ENCODE peak calls at places on chromosomes 16 and 17, in ten cellular contexts. I is esophagus muscularis mucosa, C is Panc1, N is natural killer cell, X is psoas muscle, D is body of pancreas, M is neural progenitor cell, U is IMR-90, Y is AG09319, G is activated B cell treated with CpG ODN at 0.5 μM for 24 hours. J is an unnamed sample.

GRCh38 chr17:66555605-66556004 is 253.2 kb downstream of the PRKCA start:
- DNase-seq in M (no peak), G (no peak), U (no peak), C (no peak), X (no peak), I (no peak), D (no peak), Y (no peak), N (no peak), J (no peak)

GRCh38 chr16:87132361-87133014 is 184.7 kb downstream of the C16orf95 start:
- DNase-seq in M (peak), N (no peak), I (no peak), Y (peak), X (no peak), U (peak), C (no peak), D (no peak), G (no peak), J (no peak)

GRCh38 chr17:31408586-31408985 is 17.1 kb downstream of the RAB11FIP4 start:
- DNase-seq in U (no peak), G (no peak), Y (no peak), N (no peak), I (no peak), D (no peak), C (no peak), M (no peak), X (no peak), J (no peak)

GRCh38 chr17:33494156-33494555 is 201.1 kb upstream of the ASIC2 start:
- DNase-seq in M (no peak), D (no peak), I (no peak), U (no peak), G (no peak), X (no peak), C (no peak), N (no peak), Y (no peak), J (no peak)

GRCh38 chr17:64508683-64509082 is 1.9 kb downstream of the CEP95 start:
- DNase-seq in Y (no peak), D (no peak), X (no peak), I (no peak), M (no peak), N (no peak), G (no peak), C (no peak), U (no peak), J (no peak)

GRCh38 chr16:1366712-1367299 is 15.1 kb downstream of the GNPTG start:
- DNase-seq in M (no peak), C (no peak), D (no peak), Y (no peak), N (no peak), U (no peak), X (no peak), I (no peak), G (no peak), J (no peak)

GRCh38 chr17:7636192-7636591 is 6.3 kb downstream of the SHBG start:
- DNase-seq in I (no peak), X (no peak), D (no peak), C (no peak), G (no peak), U (no peak), N (no peak), Y (no peak), M (no peak), J (no peak)

GRCh38 chr17:43832168-43832975 is 574 bp downstream of the MPP3 start:
- DNase-seq in X (peak), I (no peak), N (no peak), C (no peak), Y (peak), G (no peak), M (peak), D (peak), U (peak), J (no peak)

GRCh38 chr16:3087243-3087791 is 11.8 kb downstream of the ZSCAN10 start:
- DNase-seq in X (no peak), N (no peak), U (no peak), G (no peak), C (no peak), M (peak), D (no peak), Y (no peak), I (no peak), J (no peak)

GRCh38 chr16:86241681-86242080 is 268.6 kb upstream of the FOXF1 start:
- DNase-seq in I (no peak), G (no peak), C (no peak), X (no peak), D (no peak), M (no peak), U (no peak), Y (no peak), N (no peak), J (no peak)

GRCh38 chr17:78899361-78900260 is 3.4 kb downstream of the CEP295NL start:
- DNase-seq in Y (no peak), X (no peak), U (no peak), D (peak), I (no peak), N (no peak), G (no peak), C (no peak), M (peak), J (no peak)

GRCh38 chr17:81302861-81303326 is 7.8 kb upstream of the SLC38A10 start:
- DNase-seq in C (no peak), X (peak), M (peak), U (no peak), N (no peak), D (no peak), I (no peak), Y (no peak), G (no peak), J (no peak)

GRCh38 chr16:86565644-86566511 is 751 bp upstream of the FOXC2 start:
- DNase-seq in M (peak), X (no peak), C (no peak), G (no peak), D (no peak), U (no peak), Y (no peak), N (no peak), I (no peak), J (no peak)

GRCh38 chr16:27526169-27526568 is 23.5 kb downstream of the GTF3C1 start:
- DNase-seq in Y (no peak), D (peak), U (no peak), M (no peak), G (no peak), C (no peak), X (peak), N (no peak), I (no peak), J (no peak)

GRCh38 chr17:15321556-15322250 is 19.7 kb downstream of the TEKT3 start:
- DNase-seq in I (peak), U (peak), G (no peak), M (no peak), Y (no peak), N (no peak), X (no peak), C (no peak), D (no peak), J (no peak)

GRCh38 chr16:73209190-73209589 is 161.3 kb upstream of the ZFHX3 start:
- DNase-seq in M (no peak), C (no peak), I (no peak), G (no peak), X (no peak), N (no peak), Y (no peak), U (no peak), D (no peak), J (no peak)

GRCh38 chr16:14545346-14545884 is 84.6 kb downstream of the PARN start:
- DNase-seq in N (no peak), D (no peak), U (no peak), X (no peak), Y (no peak), I (no peak), G (no peak), M (no peak), C (no peak), J (no peak)

GRCh38 chr16:88393034-88393433 is 10.3 kb downstream of the ZNF469 start:
- DNase-seq in N (no peak), D (no peak), U (no peak), C (no peak), G (no peak), X (peak), Y (no peak), M (no peak), I (no peak), J (no peak)

GRCh38 chr17:17141860-17142552 is 64.1 kb downstream of the PLD6 start:
- DNase-seq in X (peak), Y (no peak), U (peak), M (peak), N (no peak), G (no peak), D (no peak), I (no peak), C (no peak), J (no peak)

GRCh38 chr17:63275968-63276349 is 170.1 kb downstream of the CYB561 start:
- DNase-seq in I (no peak), Y (no peak), X (no peak), D (no peak), M (no peak), C (no peak), U (no peak), N (no peak), G (no peak), J (no peak)

GRCh38 chr16:87061521-87061920 is 255.7 kb downstream of the C16orf95 start:
- DNase-seq in I (no peak), M (no peak), X (no peak), C (no peak), Y (no peak), U (no peak), N (no peak), G (no peak), D (no peak), J (no peak)

GRCh38 chr16:28511031-28511430 is 4.4 kb upstream of the IL27 start:
- DNase-seq in G (no peak), Y (no peak), U (no peak), N (no peak), M (no peak), X (no peak), C (no peak), D (no peak), I (no peak), J (no peak)

GRCh38 chr16:15811416-15811777 is 45.4 kb downstream of the MYH11 start:
- DNase-seq in D (no peak), M (no peak), U (no peak), N (no peak), C (no peak), Y (no peak), G (no peak), I (no peak), X (no peak), J (no peak)

GRCh38 chr17:62693616-62694415 is 66.3 kb downstream of the MRC2 start:
- DNase-seq in C (no peak), G (no peak), M (no peak), D (no peak), U (no peak), N (no peak), I (no peak), X (no peak), Y (no peak), J (no peak)

GRCh38 chr17:78185981-78186688 is 717 bp downstream of the TK1 start:
- DNase-seq in D (peak), Y (no peak), X (no peak), G (no peak), I (no peak), U (no peak), C (no peak), M (peak), N (no peak), J (no peak)

GRCh38 chr16:51756447-51757123 is 605.5 kb upstream of the SALL1 start:
- DNase-seq in G (no peak), N (no peak), C (no peak), X (no peak), Y (no peak), D (no peak), M (peak), U (no peak), I (no peak), J (no peak)
- TF ChIP-seq CTCF in G (no peak), N (no peak), C (no peak), X (no peak), Y (no peak), D (no peak), M (peak), U (no peak), I (no peak), J (no peak)

DNA sequence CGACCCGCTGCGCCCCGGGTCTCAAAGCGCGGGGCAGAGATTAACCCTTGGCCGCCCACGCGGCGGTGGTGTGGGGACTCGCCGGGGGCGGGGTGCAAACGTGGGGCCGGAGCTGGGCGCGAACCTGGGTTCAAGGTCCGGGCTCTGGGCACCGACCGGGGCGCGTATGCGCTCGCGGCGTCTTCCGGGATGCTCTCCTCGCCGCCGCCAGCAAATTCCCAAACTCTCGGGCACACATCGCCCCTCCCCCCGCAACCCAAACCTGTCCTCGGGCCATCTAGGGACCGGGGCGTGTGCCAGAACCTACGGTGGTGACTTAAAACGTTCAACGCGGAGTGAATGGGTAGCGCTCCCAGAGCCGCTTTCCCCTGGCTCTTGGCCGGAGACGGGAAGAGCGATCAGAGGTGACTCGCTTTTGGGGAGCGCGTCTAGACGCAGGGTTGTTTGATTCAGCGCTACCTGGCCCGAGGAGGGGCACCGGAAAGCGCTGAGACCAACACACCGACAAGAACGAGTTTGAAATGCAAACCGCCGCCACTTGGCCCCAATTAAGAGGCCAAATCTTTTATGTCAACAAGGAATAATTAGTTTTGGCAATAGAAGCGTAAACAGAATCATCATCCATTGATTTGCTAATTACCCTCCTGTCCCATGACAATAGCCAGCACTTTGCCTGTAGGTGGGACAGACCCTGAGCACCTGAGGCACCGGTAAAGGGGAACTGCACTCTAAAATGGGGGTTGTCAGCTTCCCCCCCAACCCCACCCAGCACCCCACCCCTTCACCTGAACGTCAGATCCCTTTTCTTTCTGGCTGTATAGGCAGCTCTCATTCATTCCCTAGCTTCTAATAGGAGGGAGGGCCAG is 46.2 kb downstream of the WNT3 start:
- DNase-seq in N (no peak), U (no peak), G (peak), D (peak), C (no peak), M (peak), I (no peak), X (peak), Y (no peak), J (no peak)
- TF ChIP-seq CTCF in N (no peak), U (no peak), G (no peak), D (no peak), C (no peak), M (no peak), I (no peak), X (no peak), Y (no peak), J (no peak)

GRCh38 chr17:50573866-50574571 is 13.5 kb downstream of the CACNA1G start:
- DNase-seq in Y (no peak), I (no peak), M (no peak), G (no peak), U (no peak), C (no peak), D (no peak), X (no peak), N (no peak), J (no peak)

GRCh38 chr17:50576864-50577263 is 16.3 kb downstream of the CACNA1G start:
- DNase-seq in Y (no peak), G (no peak), C (no peak), X (no peak), I (no peak), N (no peak), D (no peak), M (no peak), U (no peak), J (no peak)

GRCh38 chr17:50577451-50577954 is 17.0 kb downstream of the CACNA1G start:
- DNase-seq in D (no peak), M (no peak), X (no peak), I (no peak), U (no peak), C (no peak), Y (no peak), G (no peak), N (no peak), J (no peak)

GRCh38 chr17:50578173-50578572 is 17.7 kb downstream of the CACNA1G start:
- DNase-seq in M (no peak), I (no peak), G (no peak), N (no peak), X (no peak), Y (no peak), D (no peak), U (no peak), C (no peak), J (no peak)

GRCh38 chr17:50575581-50576210 is 15.2 kb downstream of the CACNA1G start:
- DNase-seq in N (no peak), I (no peak), C (no peak), M (no peak), G (no peak), D (no peak), X (no peak), Y (no peak), U (no peak), J (no peak)
- TF ChIP-seq CTCF in N (no peak), I (no peak), C (no peak), M (no peak), G (no peak), D (no peak), X (no peak), Y (no peak), U (no peak), J (no peak)

GRCh38 chr16:66660422-66661209 is 35.9 kb downstream of the CMTM4 start:
- DNase-seq in D (peak), M (peak), U (peak), Y (peak), I (no peak), X (peak), C (no peak), N (no peak), G (no peak), J (peak)
- TF ChIP-seq CTCF in D (no peak), M (peak), U (peak), Y (peak), I (peak), X (peak), C (peak), N (no peak), G (no peak), J (peak)

DNA sequence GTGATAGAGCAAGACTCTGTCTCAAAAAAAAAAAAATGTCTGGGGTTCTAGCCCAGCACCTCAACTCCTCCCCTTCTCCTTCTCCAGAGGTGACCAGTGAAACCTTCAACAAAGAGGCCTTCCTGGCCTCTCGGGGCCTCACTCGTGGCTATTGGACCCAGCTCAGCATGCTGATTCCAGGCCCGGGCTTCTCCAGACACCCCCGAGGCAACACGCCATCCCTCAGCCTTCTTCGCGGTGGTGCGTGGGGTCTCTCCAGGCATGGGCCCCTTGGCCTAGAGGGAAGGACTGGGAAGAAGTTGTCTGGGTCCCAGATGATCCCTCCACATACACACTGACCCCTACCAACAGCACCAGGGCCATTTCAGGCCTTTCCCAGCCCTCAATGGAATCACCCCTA is 3.5 kb upstream of the CXCL16 start:
- DNase-seq in C (no peak), D (no peak), Y (no peak), I (no peak), U (no peak), G (no peak), X (no peak), N (no peak), M (no peak), J (no peak)
- TF ChIP-seq CTCF in C (no peak), D (no peak), Y (no peak), I (no peak), U (no peak), G (no peak), X (no peak), N (no peak), M (no peak), J (no peak)

GRCh38 chr17:36773039-36773438 is 164.2 kb upstream of the LHX1 start:
- DNase-seq in N (no peak), I (no peak), U (no peak), D (no peak), C (no peak), Y (no peak), G (no peak), X (no peak), M (no peak), J (no peak)

GRCh38 chr17:36768355-36768754 is 167.0 kb downstream of the MRM1 start:
- DNase-seq in C (no peak), U (no peak), Y (no peak), N (no peak), M (no peak), D (no peak), X (no peak), I (no peak), G (no peak), J (no peak)
- TF ChIP-seq CTCF in C (no peak), U (no peak), Y (no peak), N (no peak), M (no peak), D (no peak), X (no peak), I (no peak), G (no peak), J (no peak)